ENCODE peak calls at places on chromosomes 5 and 9, in seven cellular contexts. One of them, this sample, is unnamed.

GRCh38 chr5:56170557-56170956 is 62.6 kb downstream of the ANKRD55 start:
- DNase-seq in gastrocnemius medialis: no peak
- DNase-seq in CD4-positive, CD25-positive, alpha-beta regulatory T cell: no peak
- DNase-seq in tibial nerve: peak; percentile 21
- DNase-seq in psoas muscle: no peak
- DNase-seq in astrocyte: peak; percentile 95
- DNase-seq in cardiac muscle cell: peak; percentile 71
- DNase-seq in this sample: no peak

GRCh38 chr9:15211160-15211993 is 95.6 kb downstream of the TTC39B start:
- DNase-seq in psoas muscle: no peak
- DNase-seq in gastrocnemius medialis: peak; percentile 14
- DNase-seq in CD4-positive, CD25-positive, alpha-beta regulatory T cell: peak; percentile 62
- DNase-seq in cardiac muscle cell: peak; percentile 86
- DNase-seq in astrocyte: peak; percentile 49
- DNase-seq in tibial nerve: peak; percentile 22
- DNase-seq in this sample: no peak

GRCh38 chr5:14038341-14038959 is 94.0 kb upstream of the DNAH5 start:
- DNase-seq in astrocyte: peak; percentile 89
- DNase-seq in CD4-positive, CD25-positive, alpha-beta regulatory T cell: no peak
- DNase-seq in cardiac muscle cell: peak; percentile 62
- DNase-seq in tibial nerve: no peak
- DNase-seq in psoas muscle: no peak
- DNase-seq in gastrocnemius medialis: no peak
- DNase-seq in this sample: no peak

GRCh38 chr5:83964235-83964634 is 243.6 kb upstream of the HAPLN1 start:
- DNase-seq in gastrocnemius medialis: no peak
- DNase-seq in astrocyte: no peak
- DNase-seq in tibial nerve: no peak
- DNase-seq in cardiac muscle cell: no peak
- DNase-seq in psoas muscle: no peak
- DNase-seq in CD4-positive, CD25-positive, alpha-beta regulatory T cell: no peak
- DNase-seq in this sample: no peak

GRCh38 chr9:99820330-99821186 is 1.1 kb upstream of the NR4A3 start:
- DNase-seq in CD4-positive, CD25-positive, alpha-beta regulatory T cell: peak; percentile 70
- DNase-seq in astrocyte: peak; percentile 80
- DNase-seq in tibial nerve: no peak
- DNase-seq in psoas muscle: peak; percentile 75
- DNase-seq in cardiac muscle cell: peak; percentile 84
- DNase-seq in gastrocnemius medialis: peak; percentile 80
- DNase-seq in this sample: peak; percentile 49

GRCh38 chr5:132485641-132486317 is 4.8 kb downstream of the IRF1 start:
- DNase-seq in gastrocnemius medialis: no peak
- DNase-seq in tibial nerve: no peak
- DNase-seq in CD4-positive, CD25-positive, alpha-beta regulatory T cell: no peak
- DNase-seq in cardiac muscle cell: no peak
- DNase-seq in astrocyte: no peak
- DNase-seq in psoas muscle: no peak
- DNase-seq in this sample: no peak

GRCh38 chr5:2149196-2149541 is 266.4 kb upstream of the IRX4 start:
- DNase-seq in gastrocnemius medialis: no peak
- DNase-seq in CD4-positive, CD25-positive, alpha-beta regulatory T cell: no peak
- DNase-seq in psoas muscle: no peak
- DNase-seq in astrocyte: peak; percentile 1
- DNase-seq in tibial nerve: no peak
- DNase-seq in cardiac muscle cell: peak; percentile 31
- DNase-seq in this sample: no peak

GRCh38 chr5:31767335-31768031 is 128.6 kb downstream of the PDZD2 start:
- DNase-seq in CD4-positive, CD25-positive, alpha-beta regulatory T cell: no peak
- DNase-seq in gastrocnemius medialis: no peak
- DNase-seq in astrocyte: no peak
- DNase-seq in cardiac muscle cell: no peak
- DNase-seq in tibial nerve: no peak
- DNase-seq in psoas muscle: no peak
- DNase-seq in this sample: no peak

GRCh38 chr5:40409600-40409999 is 270.1 kb upstream of the PTGER4 start:
- DNase-seq in cardiac muscle cell: peak; percentile 27
- DNase-seq in gastrocnemius medialis: no peak
- DNase-seq in psoas muscle: no peak
- DNase-seq in tibial nerve: no peak
- DNase-seq in CD4-positive, CD25-positive, alpha-beta regulatory T cell: peak; percentile 43
- DNase-seq in astrocyte: no peak
- DNase-seq in this sample: no peak

GRCh38 chr5:2167671-2168070 is 284.9 kb upstream of the IRX4 start:
- DNase-seq in tibial nerve: no peak
- DNase-seq in cardiac muscle cell: no peak
- DNase-seq in CD4-positive, CD25-positive, alpha-beta regulatory T cell: no peak
- DNase-seq in astrocyte: no peak
- DNase-seq in gastrocnemius medialis: no peak
- DNase-seq in psoas muscle: peak; percentile 26
- DNase-seq in this sample: no peak

GRCh38 chr9:99544526-99544925 is 277.2 kb upstream of the NR4A3 start:
- DNase-seq in gastrocnemius medialis: no peak
- DNase-seq in psoas muscle: no peak
- DNase-seq in astrocyte: no peak
- DNase-seq in tibial nerve: no peak
- DNase-seq in CD4-positive, CD25-positive, alpha-beta regulatory T cell: no peak
- DNase-seq in cardiac muscle cell: no peak
- DNase-seq in this sample: no peak

GRCh38 chr5:29077451-29077850 is 2039.1 kb upstream of the CDH9 start:
- DNase-seq in cardiac muscle cell: no peak
- DNase-seq in psoas muscle: no peak
- DNase-seq in gastrocnemius medialis: no peak
- DNase-seq in astrocyte: no peak
- DNase-seq in CD4-positive, CD25-positive, alpha-beta regulatory T cell: no peak
- DNase-seq in tibial nerve: no peak
- DNase-seq in this sample: no peak

GRCh38 chr5:45089870-45090269 is 281.1 kb downstream of the MRPS30 start:
- DNase-seq in cardiac muscle cell: no peak
- DNase-seq in CD4-positive, CD25-positive, alpha-beta regulatory T cell: no peak
- DNase-seq in astrocyte: no peak
- DNase-seq in psoas muscle: no peak
- DNase-seq in tibial nerve: no peak
- DNase-seq in gastrocnemius medialis: no peak
- DNase-seq in this sample: no peak

GRCh38 chr5:53996008-53996407 is 314.4 kb downstream of the ARL15 start:
- DNase-seq in gastrocnemius medialis: no peak
- DNase-seq in psoas muscle: no peak
- DNase-seq in CD4-positive, CD25-positive, alpha-beta regulatory T cell: no peak
- DNase-seq in tibial nerve: no peak
- DNase-seq in astrocyte: no peak
- DNase-seq in cardiac muscle cell: no peak
- DNase-seq in this sample: no peak

GRCh38 chr9:35520404-35520790 is 30.5 kb downstream of the RUSC2 start:
- DNase-seq in gastrocnemius medialis: no peak
- DNase-seq in CD4-positive, CD25-positive, alpha-beta regulatory T cell: no peak
- DNase-seq in cardiac muscle cell: no peak
- DNase-seq in tibial nerve: no peak
- DNase-seq in psoas muscle: no peak
- DNase-seq in astrocyte: no peak
- DNase-seq in this sample: no peak

GRCh38 chr5:140833993-140834392 is at the start of gene PCDHA7:
- DNase-seq in CD4-positive, CD25-positive, alpha-beta regulatory T cell: no peak
- DNase-seq in cardiac muscle cell: peak; percentile 34
- DNase-seq in psoas muscle: no peak
- DNase-seq in tibial nerve: no peak
- DNase-seq in gastrocnemius medialis: no peak
- DNase-seq in astrocyte: peak; percentile 5
- DNase-seq in this sample: no peak

GRCh38 chr5:164175083-164175482 is 669.7 kb downstream of the MAT2B start:
- DNase-seq in astrocyte: peak; percentile 83
- DNase-seq in psoas muscle: no peak
- DNase-seq in tibial nerve: no peak
- DNase-seq in cardiac muscle cell: peak; percentile 30
- DNase-seq in gastrocnemius medialis: no peak
- DNase-seq in CD4-positive, CD25-positive, alpha-beta regulatory T cell: no peak
- DNase-seq in this sample: no peak

GRCh38 chr9:95024097-95024671 is 293.3 kb downstream of the FANCC start:
- DNase-seq in psoas muscle: peak; percentile 75
- DNase-seq in gastrocnemius medialis: peak; percentile 71
- DNase-seq in cardiac muscle cell: no peak
- DNase-seq in tibial nerve: no peak
- DNase-seq in CD4-positive, CD25-positive, alpha-beta regulatory T cell: no peak
- DNase-seq in astrocyte: no peak
- DNase-seq in this sample: no peak

GRCh38 chr5:137567226-137567625 is 68.1 kb upstream of the SPOCK1 start:
- DNase-seq in tibial nerve: no peak
- DNase-seq in astrocyte: no peak
- DNase-seq in psoas muscle: no peak
- DNase-seq in gastrocnemius medialis: no peak
- DNase-seq in CD4-positive, CD25-positive, alpha-beta regulatory T cell: no peak
- DNase-seq in cardiac muscle cell: no peak
- DNase-seq in this sample: no peak

GRCh38 chr5:172871561-172871960 is 37.5 kb downstream of the ERGIC1 start:
- DNase-seq in gastrocnemius medialis: no peak
- DNase-seq in astrocyte: no peak
- DNase-seq in psoas muscle: peak; percentile 15
- DNase-seq in tibial nerve: no peak
- DNase-seq in cardiac muscle cell: no peak
- DNase-seq in CD4-positive, CD25-positive, alpha-beta regulatory T cell: no peak
- DNase-seq in this sample: no peak

GRCh38 chr5:172872997-172873491 is 39.0 kb downstream of the ERGIC1 start:
- DNase-seq in psoas muscle: peak; percentile 95
- DNase-seq in astrocyte: peak; percentile 63
- DNase-seq in tibial nerve: no peak
- DNase-seq in CD4-positive, CD25-positive, alpha-beta regulatory T cell: no peak
- DNase-seq in cardiac muscle cell: peak; percentile 71
- DNase-seq in gastrocnemius medialis: peak; percentile 77
- DNase-seq in this sample: no peak

GRCh38 chr5:172873513-172873912 is 39.5 kb downstream of the ERGIC1 start:
- DNase-seq in psoas muscle: no peak
- DNase-seq in cardiac muscle cell: no peak
- DNase-seq in CD4-positive, CD25-positive, alpha-beta regulatory T cell: no peak
- DNase-seq in gastrocnemius medialis: no peak
- DNase-seq in tibial nerve: no peak
- DNase-seq in astrocyte: no peak
- DNase-seq in this sample: no peak

GRCh38 chr5:172870807-172871431 is 36.9 kb downstream of the ERGIC1 start:
- DNase-seq in gastrocnemius medialis: no peak
- DNase-seq in cardiac muscle cell: no peak
- DNase-seq in astrocyte: no peak
- DNase-seq in tibial nerve: no peak
- DNase-seq in psoas muscle: peak; percentile 67
- DNase-seq in CD4-positive, CD25-positive, alpha-beta regulatory T cell: no peak
- DNase-seq in this sample: no peak

GRCh38 chr5:172871982-172872381 is 37.9 kb downstream of the ERGIC1 start:
- DNase-seq in gastrocnemius medialis: no peak
- DNase-seq in astrocyte: no peak
- DNase-seq in CD4-positive, CD25-positive, alpha-beta regulatory T cell: no peak
- DNase-seq in psoas muscle: peak; percentile 50
- DNase-seq in cardiac muscle cell: no peak
- DNase-seq in tibial nerve: no peak
- DNase-seq in this sample: no peak
- H3K4me1 ChIP-seq in gastrocnemius medialis: peaks cover 78% of the 10 kb centered on the region
- H3K4me1 ChIP-seq in astrocyte: peaks cover 72% of the 10 kb centered on the region
- H3K4me1 ChIP-seq in CD4-positive, CD25-positive, alpha-beta regulatory T cell: no peaks in the 10 kb centered on the region
- H3K4me1 ChIP-seq in psoas muscle: peaks cover 79% of the 10 kb centered on the region
- H3K4me1 ChIP-seq in cardiac muscle cell: peaks cover 40% of the 10 kb centered on the region
- H3K4me1 ChIP-seq in tibial nerve: no peaks in the 10 kb centered on the region
- H3K4me1 ChIP-seq in this sample: peaks cover 65% of the 10 kb centered on the region

GRCh38 chr9:2055203-2055658 is 40.1 kb downstream of the SMARCA2 start:
- DNase-seq in gastrocnemius medialis: no peak
- DNase-seq in astrocyte: peak; percentile 83
- DNase-seq in cardiac muscle cell: peak; percentile 21
- DNase-seq in tibial nerve: no peak
- DNase-seq in CD4-positive, CD25-positive, alpha-beta regulatory T cell: no peak
- DNase-seq in psoas muscle: no peak
- DNase-seq in this sample: no peak

GRCh38 chr9:2059131-2059929 is 44.2 kb downstream of the SMARCA2 start:
- DNase-seq in cardiac muscle cell: no peak
- DNase-seq in CD4-positive, CD25-positive, alpha-beta regulatory T cell: no peak
- DNase-seq in psoas muscle: no peak
- DNase-seq in astrocyte: peak; percentile 23
- DNase-seq in gastrocnemius medialis: no peak
- DNase-seq in tibial nerve: no peak
- DNase-seq in this sample: no peak

GRCh38 chr9:2050236-2050635 is 35.1 kb downstream of the SMARCA2 start:
- DNase-seq in tibial nerve: no peak
- DNase-seq in cardiac muscle cell: no peak
- DNase-seq in gastrocnemius medialis: no peak
- DNase-seq in astrocyte: peak; percentile 60
- DNase-seq in CD4-positive, CD25-positive, alpha-beta regulatory T cell: no peak
- DNase-seq in psoas muscle: no peak
- DNase-seq in this sample: no peak

DNA sequence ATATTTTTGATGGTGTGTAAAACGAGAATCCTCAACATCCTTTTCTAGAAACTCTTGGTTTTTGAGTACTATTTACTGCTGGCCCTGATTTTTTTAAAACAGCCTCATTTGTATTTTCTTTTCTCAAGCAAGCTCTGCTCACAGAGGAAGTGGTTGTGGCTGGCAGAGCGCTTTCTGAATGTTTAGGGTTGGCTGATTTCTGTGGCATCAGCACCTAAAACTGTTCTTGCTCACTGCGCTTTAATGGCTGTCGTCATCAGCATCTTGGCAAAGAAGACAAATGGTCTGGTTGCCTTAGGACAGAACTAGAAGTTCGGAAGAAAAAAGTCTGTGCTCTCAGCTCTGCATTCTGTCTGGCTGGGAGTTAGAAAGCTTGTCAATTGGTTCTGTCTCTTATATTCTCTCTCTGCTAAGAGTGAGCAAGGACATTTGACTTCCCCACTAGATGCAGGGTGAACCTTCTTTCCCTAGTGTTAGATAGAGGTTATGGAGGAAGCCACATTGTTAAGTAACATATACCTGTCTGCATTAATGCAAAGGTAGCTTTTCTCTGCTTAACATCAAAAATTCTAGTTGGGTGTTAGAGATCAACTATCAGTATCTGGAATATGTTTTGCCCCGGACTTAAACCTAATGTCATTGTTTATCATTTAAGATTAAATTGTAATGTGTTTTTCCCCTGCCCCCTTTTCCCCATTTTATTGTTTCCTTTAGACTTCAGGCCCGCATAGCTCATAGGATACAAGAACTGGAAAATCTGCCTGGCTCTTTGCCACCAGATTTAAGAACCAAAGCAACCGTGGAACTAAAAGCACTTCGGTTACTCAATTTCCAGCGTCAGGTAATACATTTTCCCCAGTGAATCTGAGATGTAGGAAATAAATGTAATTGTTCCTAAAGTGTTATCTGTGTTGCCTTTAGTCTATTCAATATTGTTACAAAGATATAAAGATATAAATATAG is 39.0 kb downstream of the SMARCA2 start:
- DNase-seq in CD4-positive, CD25-positive, alpha-beta regulatory T cell: peak; percentile 86
- DNase-seq in cardiac muscle cell: peak; percentile 47
- DNase-seq in psoas muscle: no peak
- DNase-seq in gastrocnemius medialis: peak; percentile 4
- DNase-seq in astrocyte: peak; percentile 91
- DNase-seq in tibial nerve: no peak
- DNase-seq in this sample: peak; percentile 19
- H3K4me3 ChIP-seq in CD4-positive, CD25-positive, alpha-beta regulatory T cell: peak overlapping the region; percentile 73
- H3K4me3 ChIP-seq in cardiac muscle cell: no peak overlapping the region
- H3K4me3 ChIP-seq in psoas muscle: no peak overlapping the region
- H3K4me3 ChIP-seq in gastrocnemius medialis: no peak overlapping the region
- H3K4me3 ChIP-seq in astrocyte: peak overlapping the region; percentile 22
- H3K4me3 ChIP-seq in tibial nerve: no peak overlapping the region
- H3K4me3 ChIP-seq in this sample: no peak overlapping the region

GRCh38 chr5:124732349-124732875 is 14.0 kb downstream of the ZNF608 start:
- DNase-seq in psoas muscle: no peak
- DNase-seq in CD4-positive, CD25-positive, alpha-beta regulatory T cell: no peak
- DNase-seq in tibial nerve: no peak
- DNase-seq in gastrocnemius medialis: no peak
- DNase-seq in cardiac muscle cell: no peak
- DNase-seq in astrocyte: no peak
- DNase-seq in this sample: no peak
- H3K4me1 ChIP-seq in psoas muscle: peaks cover 37% of the 10 kb centered on the region
- H3K4me1 ChIP-seq in CD4-positive, CD25-positive, alpha-beta regulatory T cell: no peaks in the 10 kb centered on the region
- H3K4me1 ChIP-seq in tibial nerve: no peaks in the 10 kb centered on the region
- H3K4me1 ChIP-seq in gastrocnemius medialis: peaks cover 51% of the 10 kb centered on the region
- H3K4me1 ChIP-seq in cardiac muscle cell: peaks cover 76% of the 10 kb centered on the region
- H3K4me1 ChIP-seq in astrocyte: peaks cover 31% of the 10 kb centered on the region
- H3K4me1 ChIP-seq in this sample: peaks cover 26% of the 10 kb centered on the region

GRCh38 chr5:161513952-161514351 is 32.6 kb downstream of the GABRB2 start:
- DNase-seq in cardiac muscle cell: no peak
- DNase-seq in CD4-positive, CD25-positive, alpha-beta regulatory T cell: no peak
- DNase-seq in tibial nerve: no peak
- DNase-seq in psoas muscle: no peak
- DNase-seq in astrocyte: no peak
- DNase-seq in gastrocnemius medialis: no peak
- DNase-seq in this sample: no peak
- H3K4me3 ChIP-seq in cardiac muscle cell: no peak overlapping the region
- H3K4me3 ChIP-seq in CD4-positive, CD25-positive, alpha-beta regulatory T cell: no peak overlapping the region
- H3K4me3 ChIP-seq in tibial nerve: no peak overlapping the region
- H3K4me3 ChIP-seq in psoas muscle: no peak overlapping the region
- H3K4me3 ChIP-seq in astrocyte: no peak overlapping the region
- H3K4me3 ChIP-seq in gastrocnemius medialis: no peak overlapping the region
- H3K4me3 ChIP-seq in this sample: no peak overlapping the region

This sample was measured in thoracic aorta.